ENCODE peak calls at places on chromosomes 2 and 18, in six cellular contexts. T is tibial nerve, I is upper lobe of right lung, R is GM23248, D is IMR-90, K is psoas muscle. H is an unnamed sample.

GRCh38 chr2:233451950-233452349 is 97.7 kb downstream of the DGKD start:
- DNase-seq in T (no peak), I (peak; percentile 17), R (no peak), D (no peak), K (no peak), H (no peak)

GRCh38 chr2:28137221-28137620 is 246.7 kb downstream of the BABAM2 start:
- DNase-seq in T (no peak), I (no peak), R (peak; percentile 98), D (peak; percentile 86), K (no peak), H (no peak)

GRCh38 chr2:52054824-52055223 is 1022.9 kb upstream of the NRXN1 start:
- DNase-seq in T (no peak), I (no peak), R (no peak), D (no peak), K (no peak), H (no peak)

GRCh38 chr2:198905881-198906612 is 551.7 kb downstream of the SATB2 start:
- DNase-seq in T (no peak), I (no peak), R (no peak), D (no peak), K (no peak), H (no peak)

GRCh38 chr2:67451086-67451832 is 54.1 kb downstream of the ETAA1 start:
- DNase-seq in T (no peak), I (no peak), R (peak; percentile 84), D (peak; percentile 85), K (no peak), H (no peak)

GRCh38 chr18:63148449-63149199 is 170.9 kb downstream of the BCL2 start:
- DNase-seq in T (no peak), I (no peak), R (peak; percentile 87), D (peak; percentile 14), K (peak; percentile 50), H (no peak)

GRCh38 chr2:120316071-120316470 is 29.9 kb upstream of the INHBB start:
- DNase-seq in T (no peak), I (peak; percentile 36), R (no peak), D (no peak), K (no peak), H (no peak)

GRCh38 chr2:37645363-37645762 is 26.1 kb downstream of the CDC42EP3 start:
- DNase-seq in T (no peak), I (no peak), R (peak; percentile 80), D (peak; percentile 72), K (no peak), H (no peak)

GRCh38 chr2:15943914-15944313 is 3.6 kb downstream of the MYCN start:
- DNase-seq in T (no peak), I (no peak), R (no peak), D (no peak), K (no peak), H (no peak)

GRCh38 chr2:211181626-211182025 is 625.2 kb downstream of the CPS1 start:
- DNase-seq in T (no peak), I (peak; percentile 57), R (no peak), D (no peak), K (no peak), H (no peak)

GRCh38 chr2:16656087-16656486 is 9.5 kb downstream of the CYRIA start:
- DNase-seq in T (no peak), I (no peak), R (no peak), D (no peak), K (no peak), H (no peak)

GRCh38 chr2:85814802-85815550 is 61.2 kb downstream of the ATOH8 start:
- DNase-seq in T (no peak), I (no peak), R (no peak), D (no peak), K (no peak), H (no peak)

DNA sequence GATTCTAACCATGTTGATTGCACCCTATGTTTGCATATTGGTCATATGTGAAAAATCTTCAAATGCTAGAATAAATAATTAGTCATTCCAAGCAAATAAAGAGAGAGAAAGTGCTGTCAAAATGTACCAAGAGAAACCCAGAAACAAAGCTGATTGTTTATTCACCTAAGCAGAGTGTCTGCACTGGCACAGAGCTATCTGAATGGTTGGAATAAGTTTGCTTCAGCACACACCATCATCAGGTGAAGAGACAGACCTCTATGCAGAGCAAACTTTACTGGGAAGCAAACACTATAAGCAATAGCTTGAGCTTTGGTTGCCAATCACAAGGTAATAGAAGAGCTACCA is 25.4 kb downstream of the DSG4 start:
- DNase-seq in T (no peak), I (no peak), R (no peak), D (no peak), K (no peak), H (no peak)
- H3K27ac ChIP-seq in T (no peak overlapping the region), I (no peak overlapping the region), R (no peak overlapping the region), D (no peak overlapping the region), K (no peak overlapping the region), H (no peak overlapping the region)

DNA sequence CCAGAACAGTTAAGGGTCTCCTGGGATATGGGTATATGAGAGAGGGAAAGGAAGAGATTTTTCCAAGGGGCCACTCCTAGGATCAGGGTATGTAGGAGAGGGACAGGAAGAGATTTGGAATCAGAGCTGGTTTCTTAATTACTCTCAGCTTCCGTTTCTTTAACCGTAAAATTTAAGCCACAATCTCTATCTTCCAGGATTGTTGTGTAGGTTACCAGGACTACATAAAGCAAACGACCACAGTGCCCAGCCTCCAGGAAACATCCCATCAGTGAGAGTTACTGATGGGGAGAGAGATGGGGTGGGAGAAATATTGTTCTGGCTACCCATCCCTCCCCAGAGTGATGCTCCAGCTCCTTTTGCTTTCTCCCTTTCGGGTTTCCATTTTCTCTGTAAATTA is 114.6 kb upstream of the THUMPD2 start:
- DNase-seq in T (no peak), I (no peak), R (no peak), D (no peak), K (no peak), H (no peak)
- H3K4me1 ChIP-seq in T (no peaks in the 10 kb centered on the region), I (no peaks in the 10 kb centered on the region), R (no peaks in the 10 kb centered on the region), D (no peaks in the 10 kb centered on the region), K (no peaks in the 10 kb centered on the region), H (no peaks in the 10 kb centered on the region)

GRCh38 chr2:216371756-216372702 is at the start of gene MARCHF4:
- DNase-seq in T (no peak), I (peak; percentile 82), R (peak; percentile 93), D (peak; percentile 90), K (peak; percentile 62), H (peak; percentile 66)
- H3K27me3 ChIP-seq in T (peaks cover 64% of the 10 kb centered on the region), I (peaks cover 61% of the 10 kb centered on the region), R (no peaks in the 10 kb centered on the region), D (no peaks in the 10 kb centered on the region), K (peaks cover 60% of the 10 kb centered on the region), H (peaks cover 59% of the 10 kb centered on the region)

GRCh38 chr2:174627216-174627615 is 29.6 kb upstream of the WIPF1 start:
- DNase-seq in T (no peak), I (no peak), R (no peak), D (no peak), K (no peak), H (no peak)

GRCh38 chr2:174629514-174629913 is 31.9 kb upstream of the WIPF1 start:
- DNase-seq in T (no peak), I (no peak), R (no peak), D (no peak), K (no peak), H (no peak)

GRCh38 chr2:174632847-174633620 is 35.4 kb upstream of the WIPF1 start:
- DNase-seq in T (no peak), I (no peak), R (peak; percentile 51), D (no peak), K (no peak), H (no peak)

GRCh38 chr2:174631009-174631981 is 33.7 kb upstream of the WIPF1 start:
- DNase-seq in T (no peak), I (no peak), R (peak; percentile 96), D (peak; percentile 90), K (no peak), H (no peak)

GRCh38 chr2:174630097-174630496 is 32.5 kb upstream of the WIPF1 start:
- DNase-seq in T (no peak), I (no peak), R (no peak), D (no peak), K (no peak), H (no peak)
- H3K27ac ChIP-seq in T (peak overlapping the region; percentile 8), I (no peak overlapping the region), R (peak overlapping the region; percentile 93), D (no peak overlapping the region), K (no peak overlapping the region), H (peak overlapping the region; percentile 93)

GRCh38 chr2:9261231-9261883 is 54.7 kb downstream of the ASAP2 start:
- DNase-seq in T (no peak), I (no peak), R (peak; percentile 77), D (no peak), K (peak; percentile 42), H (peak; percentile 67)

GRCh38 chr2:9260411-9261037 is 53.9 kb downstream of the ASAP2 start:
- DNase-seq in T (no peak), I (no peak), R (no peak), D (no peak), K (no peak), H (no peak)

GRCh38 chr2:9256570-9257043 is 50.0 kb downstream of the ASAP2 start:
- DNase-seq in T (no peak), I (no peak), R (peak; percentile 66), D (no peak), K (no peak), H (no peak)

GRCh38 chr2:9258501-9258900 is 51.9 kb downstream of the ASAP2 start:
- DNase-seq in T (no peak), I (no peak), R (no peak), D (no peak), K (no peak), H (no peak)

GRCh38 chr2:9258953-9259399 is 52.4 kb downstream of the ASAP2 start:
- DNase-seq in T (no peak), I (no peak), R (peak; percentile 34), D (no peak), K (peak; percentile 61), H (peak; percentile 77)
- H3K4me1 ChIP-seq in T (peaks cover 63% of the 10 kb centered on the region), I (peaks cover 62% of the 10 kb centered on the region), R (peaks cover 83% of the 10 kb centered on the region), D (peaks cover 45% of the 10 kb centered on the region), K (peaks cover 24% of the 10 kb centered on the region), H (peaks cover 70% of the 10 kb centered on the region)

DNA sequence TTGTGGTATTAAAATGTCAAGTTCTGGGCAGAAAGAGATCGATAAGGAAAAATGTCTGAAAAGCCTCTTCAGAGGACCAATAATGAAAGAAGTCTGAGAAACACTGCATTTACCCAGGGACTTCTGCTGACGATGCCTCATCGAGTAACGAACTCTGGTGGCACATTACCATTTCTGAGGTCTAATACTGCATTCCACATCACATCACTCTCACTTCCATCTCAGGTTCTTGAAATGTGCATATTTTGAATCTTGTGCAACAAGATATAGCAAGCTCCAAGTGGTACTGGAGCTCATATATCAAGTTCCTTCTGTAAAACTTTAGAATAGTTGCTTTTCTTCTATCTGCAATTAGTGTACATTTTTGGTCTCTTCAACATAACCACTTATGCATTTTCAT is 619.1 kb upstream of the DDX18 start:
- DNase-seq in T (no peak), I (no peak), R (no peak), D (no peak), K (no peak), H (no peak)
- H3K27me3 ChIP-seq in T (no peaks in the 10 kb centered on the region), I (no peaks in the 10 kb centered on the region), R (no peaks in the 10 kb centered on the region), D (no peaks in the 10 kb centered on the region), K (no peaks in the 10 kb centered on the region), H (no peaks in the 10 kb centered on the region)